ENCODE peak calls at places on chromosomes 4 and X, in ten cellular contexts. One of them, this sample, is unnamed.
A peak's percentile ranks its signal among the peaks of the same experiment; 100 is the strongest.

GRCh38 chr4:10119263-10119662 is 2.7 kb upstream of the WDR1 start:
- DNase-seq in kidney: no peak
- DNase-seq in NT2/D1: no peak
- DNase-seq in GM23248: no peak
- DNase-seq in K562: no peak
- DNase-seq in neuronal stem cell: no peak
- DNase-seq in H9: no peak
- DNase-seq in adipocyte: no peak
- DNase-seq in fibroblast of lung: no peak
- DNase-seq in SK-N-MC: no peak
- DNase-seq in this sample: no peak

GRCh38 chrX:118116308-118117068 is at the start of gene KLHL13:
- DNase-seq in kidney: peak; percentile 84
- DNase-seq in NT2/D1: no peak
- DNase-seq in GM23248: peak; percentile 40
- DNase-seq in K562: peak; percentile 81
- DNase-seq in neuronal stem cell: peak; percentile 33
- DNase-seq in H9: peak; percentile 50
- DNase-seq in adipocyte: peak; percentile 63
- DNase-seq in fibroblast of lung: peak; percentile 39
- DNase-seq in SK-N-MC: no peak
- DNase-seq in this sample: peak; percentile 70

GRCh38 chr4:153638999-153639398 is 45.1 kb upstream of the TLR2 start:
- DNase-seq in kidney: no peak
- DNase-seq in NT2/D1: no peak
- DNase-seq in GM23248: no peak
- DNase-seq in K562: no peak
- DNase-seq in neuronal stem cell: no peak
- DNase-seq in H9: no peak
- DNase-seq in adipocyte: no peak
- DNase-seq in fibroblast of lung: no peak
- DNase-seq in SK-N-MC: no peak
- DNase-seq in this sample: no peak

GRCh38 chr4:98290511-98290910 is 29.3 kb downstream of the RAP1GDS1 start:
- DNase-seq in kidney: no peak
- DNase-seq in NT2/D1: no peak
- DNase-seq in GM23248: peak; percentile 58
- DNase-seq in K562: no peak
- DNase-seq in neuronal stem cell: no peak
- DNase-seq in H9: no peak
- DNase-seq in adipocyte: peak; percentile 88
- DNase-seq in fibroblast of lung: peak; percentile 82
- DNase-seq in SK-N-MC: no peak
- DNase-seq in this sample: no peak

GRCh38 chr4:168917150-168917779 is 92.8 kb downstream of the CBR4 start:
- DNase-seq in kidney: no peak
- DNase-seq in NT2/D1: peak; percentile 18
- DNase-seq in GM23248: peak; percentile 71
- DNase-seq in K562: peak; percentile 28
- DNase-seq in neuronal stem cell: no peak
- DNase-seq in H9: no peak
- DNase-seq in adipocyte: peak; percentile 83
- DNase-seq in fibroblast of lung: peak; percentile 77
- DNase-seq in SK-N-MC: peak; percentile 70
- DNase-seq in this sample: no peak

GRCh38 chr4:143559757-143560147 is 46.2 kb downstream of the SMARCA5 start:
- DNase-seq in kidney: no peak
- DNase-seq in NT2/D1: no peak
- DNase-seq in GM23248: peak; percentile 45
- DNase-seq in K562: no peak
- DNase-seq in neuronal stem cell: no peak
- DNase-seq in H9: peak; percentile 49
- DNase-seq in adipocyte: no peak
- DNase-seq in fibroblast of lung: no peak
- DNase-seq in SK-N-MC: no peak
- DNase-seq in this sample: no peak

GRCh38 chr4:7506119-7506518 is 71.4 kb upstream of the PSAPL1 start:
- DNase-seq in kidney: no peak
- DNase-seq in NT2/D1: no peak
- DNase-seq in GM23248: no peak
- DNase-seq in K562: no peak
- DNase-seq in neuronal stem cell: no peak
- DNase-seq in H9: no peak
- DNase-seq in adipocyte: no peak
- DNase-seq in fibroblast of lung: no peak
- DNase-seq in SK-N-MC: no peak
- DNase-seq in this sample: no peak

GRCh38 chr4:123476089-123476488 is 79.5 kb downstream of the SPRY1 start:
- DNase-seq in kidney: no peak
- DNase-seq in NT2/D1: no peak
- DNase-seq in GM23248: no peak
- DNase-seq in K562: no peak
- DNase-seq in neuronal stem cell: no peak
- DNase-seq in H9: no peak
- DNase-seq in adipocyte: no peak
- DNase-seq in fibroblast of lung: no peak
- DNase-seq in SK-N-MC: no peak
- DNase-seq in this sample: no peak

GRCh38 chrX:150719641-150720040 is 26.4 kb downstream of the MTMR1 start:
- DNase-seq in kidney: no peak
- DNase-seq in NT2/D1: no peak
- DNase-seq in GM23248: no peak
- DNase-seq in K562: no peak
- DNase-seq in neuronal stem cell: no peak
- DNase-seq in H9: no peak
- DNase-seq in adipocyte: no peak
- DNase-seq in fibroblast of lung: no peak
- DNase-seq in SK-N-MC: no peak
- DNase-seq in this sample: no peak

GRCh38 chr4:121077496-121077895 is 5.2 kb upstream of the NDNF start:
- DNase-seq in kidney: no peak
- DNase-seq in NT2/D1: no peak
- DNase-seq in GM23248: no peak
- DNase-seq in K562: no peak
- DNase-seq in neuronal stem cell: no peak
- DNase-seq in H9: no peak
- DNase-seq in adipocyte: no peak
- DNase-seq in fibroblast of lung: no peak
- DNase-seq in SK-N-MC: no peak
- DNase-seq in this sample: peak; percentile 61

GRCh38 chr4:128716325-128716724 is 93.2 kb upstream of the JADE1 start:
- DNase-seq in kidney: no peak
- DNase-seq in NT2/D1: no peak
- DNase-seq in GM23248: no peak
- DNase-seq in K562: no peak
- DNase-seq in neuronal stem cell: no peak
- DNase-seq in H9: no peak
- DNase-seq in adipocyte: peak; percentile 37
- DNase-seq in fibroblast of lung: peak; percentile 64
- DNase-seq in SK-N-MC: no peak
- DNase-seq in this sample: no peak

GRCh38 chr4:172656055-172656454 is 512.6 kb upstream of the GALNT7 start:
- DNase-seq in kidney: no peak
- DNase-seq in NT2/D1: no peak
- DNase-seq in GM23248: no peak
- DNase-seq in K562: no peak
- DNase-seq in neuronal stem cell: no peak
- DNase-seq in H9: no peak
- DNase-seq in adipocyte: no peak
- DNase-seq in fibroblast of lung: no peak
- DNase-seq in SK-N-MC: no peak
- DNase-seq in this sample: no peak

GRCh38 chr4:82360298-82361177 is 13.3 kb downstream of the HNRNPD start:
- DNase-seq in kidney: no peak
- DNase-seq in NT2/D1: no peak
- DNase-seq in GM23248: peak; percentile 61
- DNase-seq in K562: peak; percentile 34
- DNase-seq in neuronal stem cell: peak; percentile 46
- DNase-seq in H9: no peak
- DNase-seq in adipocyte: peak; percentile 79
- DNase-seq in fibroblast of lung: peak; percentile 56
- DNase-seq in SK-N-MC: no peak
- DNase-seq in this sample: no peak

GRCh38 chrX:63922221-63922620 is 137.2 kb upstream of the ARHGEF9 start:
- DNase-seq in kidney: no peak
- DNase-seq in NT2/D1: no peak
- DNase-seq in GM23248: peak; percentile 70
- DNase-seq in K562: no peak
- DNase-seq in neuronal stem cell: no peak
- DNase-seq in H9: no peak
- DNase-seq in adipocyte: peak; percentile 61
- DNase-seq in fibroblast of lung: peak; percentile 1
- DNase-seq in SK-N-MC: no peak
- DNase-seq in this sample: no peak

GRCh38 chrX:42524374-42524773 is 253.6 kb downstream of the PPP1R2C start:
- DNase-seq in kidney: no peak
- DNase-seq in NT2/D1: no peak
- DNase-seq in GM23248: peak; percentile 52
- DNase-seq in K562: no peak
- DNase-seq in neuronal stem cell: no peak
- DNase-seq in H9: no peak
- DNase-seq in adipocyte: peak; percentile 21
- DNase-seq in fibroblast of lung: no peak
- DNase-seq in SK-N-MC: no peak
- DNase-seq in this sample: no peak

GRCh38 chrX:17164079-17164478 is 210.9 kb upstream of the NHS start:
- DNase-seq in kidney: no peak
- DNase-seq in NT2/D1: no peak
- DNase-seq in GM23248: no peak
- DNase-seq in K562: no peak
- DNase-seq in neuronal stem cell: no peak
- DNase-seq in H9: no peak
- DNase-seq in adipocyte: no peak
- DNase-seq in fibroblast of lung: no peak
- DNase-seq in SK-N-MC: no peak
- DNase-seq in this sample: no peak
- H3K9me3 ChIP-seq in kidney: peaks cover 5% of the 10 kb centered on the region
- H3K9me3 ChIP-seq in NT2/D1: peaks cover 44% of the 10 kb centered on the region
- H3K9me3 ChIP-seq in GM23248: no peaks in the 10 kb centered on the region
- H3K9me3 ChIP-seq in K562: no peaks in the 10 kb centered on the region
- H3K9me3 ChIP-seq in neuronal stem cell: peaks cover 4% of the 10 kb centered on the region
- H3K9me3 ChIP-seq in H9: peaks cover 27% of the 10 kb centered on the region
- H3K9me3 ChIP-seq in adipocyte: peaks cover 59% of the 10 kb centered on the region
- H3K9me3 ChIP-seq in fibroblast of lung: no peaks in the 10 kb centered on the region
- H3K9me3 ChIP-seq in SK-N-MC: no peaks in the 10 kb centered on the region
- H3K9me3 ChIP-seq in this sample: peaks cover 35% of the 10 kb centered on the region

GRCh38 chrX:119272882-119273806 is 37.1 kb downstream of the PGRMC1 start:
- DNase-seq in kidney: peak; percentile 67
- DNase-seq in NT2/D1: no peak
- DNase-seq in GM23248: peak; percentile 56
- DNase-seq in K562: peak; percentile 6
- DNase-seq in neuronal stem cell: peak; percentile 32
- DNase-seq in H9: peak; percentile 89
- DNase-seq in adipocyte: peak; percentile 4
- DNase-seq in fibroblast of lung: peak; percentile 44
- DNase-seq in SK-N-MC: no peak
- DNase-seq in this sample: peak; percentile 93
- H3K9ac ChIP-seq in kidney: no peak overlapping the region
- H3K9ac ChIP-seq in NT2/D1: no peak overlapping the region
- H3K9ac ChIP-seq in GM23248: no peak overlapping the region
- H3K9ac ChIP-seq in K562: no peak overlapping the region
- H3K9ac ChIP-seq in neuronal stem cell: no peak overlapping the region
- H3K9ac ChIP-seq in H9: no peak overlapping the region
- H3K9ac ChIP-seq in adipocyte: no peak overlapping the region
- H3K9ac ChIP-seq in fibroblast of lung: no peak overlapping the region
- H3K9ac ChIP-seq in SK-N-MC: no peak overlapping the region
- H3K9ac ChIP-seq in this sample: no peak overlapping the region

GRCh38 chr4:2596153-2596552 is 59.7 kb downstream of the FAM193A start:
- DNase-seq in kidney: no peak
- DNase-seq in NT2/D1: no peak
- DNase-seq in GM23248: no peak
- DNase-seq in K562: no peak
- DNase-seq in neuronal stem cell: no peak
- DNase-seq in H9: no peak
- DNase-seq in adipocyte: no peak
- DNase-seq in fibroblast of lung: no peak
- DNase-seq in SK-N-MC: no peak
- DNase-seq in this sample: no peak
- H3K9me3 ChIP-seq in kidney: no peaks in the 10 kb centered on the region
- H3K9me3 ChIP-seq in NT2/D1: no peaks in the 10 kb centered on the region
- H3K9me3 ChIP-seq in GM23248: no peaks in the 10 kb centered on the region
- H3K9me3 ChIP-seq in K562: no peaks in the 10 kb centered on the region
- H3K9me3 ChIP-seq in neuronal stem cell: no peaks in the 10 kb centered on the region
- H3K9me3 ChIP-seq in H9: no peaks in the 10 kb centered on the region
- H3K9me3 ChIP-seq in adipocyte: no peaks in the 10 kb centered on the region
- H3K9me3 ChIP-seq in fibroblast of lung: no peaks in the 10 kb centered on the region
- H3K9me3 ChIP-seq in SK-N-MC: no peaks in the 10 kb centered on the region
- H3K9me3 ChIP-seq in this sample: no peaks in the 10 kb centered on the region

GRCh38 chr4:163662761-163663160 is 168.3 kb downstream of the TMA16 start:
- DNase-seq in kidney: no peak
- DNase-seq in NT2/D1: no peak
- DNase-seq in GM23248: no peak
- DNase-seq in K562: no peak
- DNase-seq in neuronal stem cell: no peak
- DNase-seq in H9: no peak
- DNase-seq in adipocyte: no peak
- DNase-seq in fibroblast of lung: no peak
- DNase-seq in SK-N-MC: no peak
- DNase-seq in this sample: no peak
- H3K9ac ChIP-seq in kidney: no peak overlapping the region
- H3K9ac ChIP-seq in NT2/D1: no peak overlapping the region
- H3K9ac ChIP-seq in GM23248: no peak overlapping the region
- H3K9ac ChIP-seq in K562: no peak overlapping the region
- H3K9ac ChIP-seq in neuronal stem cell: no peak overlapping the region
- H3K9ac ChIP-seq in H9: no peak overlapping the region
- H3K9ac ChIP-seq in adipocyte: no peak overlapping the region
- H3K9ac ChIP-seq in fibroblast of lung: no peak overlapping the region
- H3K9ac ChIP-seq in SK-N-MC: no peak overlapping the region
- H3K9ac ChIP-seq in this sample: no peak overlapping the region

This sample was measured in endodermal cell.